ENCODE peak calls at places on chromosome 18, in ten cellular contexts. D, V, T, O, A, P, S, R, U and G are unnamed samples.

GRCh38 chr18:22601481-22601880 is 183.8 kb upstream of the CTAGE1 start:
- DNase-seq in D (no peak), V (no peak), T (no peak), O (no peak), A (no peak), P (no peak), S (no peak), R (no peak), U (peak; percentile 46), G (no peak)

GRCh38 chr18:48944634-48945033 is 6.1 kb downstream of the SMAD7 start:
- DNase-seq in D (no peak), V (no peak), T (no peak), O (no peak), A (no peak), P (peak; percentile 82), S (no peak), R (no peak), U (no peak), G (no peak)

GRCh38 chr18:45689386-45689785 is 34.6 kb upstream of the SLC14A1 start:
- DNase-seq in D (no peak), V (no peak), T (no peak), O (no peak), A (no peak), P (peak; percentile 28), S (no peak), R (no peak), U (no peak), G (no peak)

GRCh38 chr18:2104620-2105462 is 466.5 kb downstream of the METTL4 start:
- DNase-seq in D (no peak), V (peak; percentile 62), T (peak; percentile 28), O (peak; percentile 34), A (no peak), P (no peak), S (peak; percentile 52), R (peak; percentile 77), U (no peak), G (no peak)

GRCh38 chr18:57446322-57446721 is 11.1 kb downstream of the ONECUT2 start:
- DNase-seq in D (no peak), V (no peak), T (no peak), O (no peak), A (no peak), P (no peak), S (no peak), R (peak; percentile 40), U (no peak), G (no peak)

GRCh38 chr18:24231773-24232735 is 93.2 kb downstream of the CABYR start:
- DNase-seq in D (no peak), V (no peak), T (no peak), O (no peak), A (no peak), P (no peak), S (no peak), R (no peak), U (no peak), G (no peak)

GRCh38 chr18:6644841-6645240 is 84.7 kb upstream of the ARHGAP28 start:
- DNase-seq in D (no peak), V (no peak), T (no peak), O (no peak), A (no peak), P (no peak), S (no peak), R (no peak), U (no peak), G (no peak)

GRCh38 chr18:42298744-42299685 is 344.0 kb downstream of the PIK3C3 start:
- DNase-seq in D (peak; percentile 53), V (peak; percentile 56), T (peak; percentile 13), O (peak; percentile 40), A (no peak), P (peak; percentile 77), S (peak; percentile 41), R (peak; percentile 71), U (peak; percentile 8), G (no peak)

GRCh38 chr18:1732143-1732542 is 827.5 kb downstream of the ADCYAP1 start:
- DNase-seq in D (no peak), V (no peak), T (no peak), O (no peak), A (no peak), P (no peak), S (no peak), R (no peak), U (no peak), G (no peak)

GRCh38 chr18:24342347-24342746 is 55.3 kb downstream of the OSBPL1A start:
- DNase-seq in D (no peak), V (no peak), T (no peak), O (no peak), A (no peak), P (no peak), S (no peak), R (no peak), U (no peak), G (no peak)

GRCh38 chr18:79318142-79318673 is 77.5 kb upstream of the NFATC1 start:
- DNase-seq in D (no peak), V (no peak), T (no peak), O (no peak), A (no peak), P (no peak), S (no peak), R (no peak), U (no peak), G (no peak)

GRCh38 chr18:160831-161570 is 2.6 kb downstream of the USP14 start:
- DNase-seq in D (no peak), V (no peak), T (no peak), O (no peak), A (no peak), P (no peak), S (no peak), R (no peak), U (no peak), G (no peak)

GRCh38 chr18:35713545-35713944 is 132.0 kb downstream of the GALNT1 start:
- DNase-seq in D (no peak), V (no peak), T (no peak), O (no peak), A (no peak), P (no peak), S (no peak), R (no peak), U (peak; percentile 29), G (no peak)

GRCh38 chr18:46660955-46661749 is 4.1 kb upstream of the LOXHD1 start:
- DNase-seq in D (no peak), V (no peak), T (no peak), O (no peak), A (no peak), P (no peak), S (peak; percentile 41), R (no peak), U (no peak), G (no peak)

GRCh38 chr18:10408131-10408530 is 46.3 kb upstream of the APCDD1 start:
- DNase-seq in D (no peak), V (no peak), T (no peak), O (no peak), A (no peak), P (no peak), S (no peak), R (no peak), U (no peak), G (no peak)

GRCh38 chr18:79578396-79579260 is 101.0 kb upstream of the CTDP1 start:
- DNase-seq in D (no peak), V (no peak), T (no peak), O (no peak), A (no peak), P (peak; percentile 71), S (no peak), R (no peak), U (no peak), G (no peak)

GRCh38 chr18:55272510-55273243 is 313.4 kb upstream of the CCDC68 start:
- DNase-seq in D (no peak), V (no peak), T (no peak), O (no peak), A (no peak), P (no peak), S (no peak), R (no peak), U (no peak), G (no peak)

GRCh38 chr18:62399306-62399705 is 74.2 kb downstream of the TNFRSF11A start:
- DNase-seq in D (no peak), V (no peak), T (no peak), O (no peak), A (no peak), P (no peak), S (no peak), R (peak; percentile 45), U (no peak), G (no peak)

GRCh38 chr18:57947117-57947516 is 96.9 kb upstream of the NEDD4L start:
- DNase-seq in D (no peak), V (no peak), T (no peak), O (no peak), A (no peak), P (no peak), S (no peak), R (no peak), U (no peak), G (no peak)

GRCh38 chr18:9741821-9742541 is 33.9 kb downstream of the RAB31 start:
- DNase-seq in D (no peak), V (no peak), T (no peak), O (no peak), A (no peak), P (peak; percentile 77), S (no peak), R (peak; percentile 52), U (no peak), G (no peak)

GRCh38 chr18:12338382-12338781 is 30.3 kb downstream of the TUBB6 start:
- DNase-seq in D (no peak), V (no peak), T (no peak), O (no peak), A (no peak), P (no peak), S (no peak), R (no peak), U (no peak), G (no peak)

GRCh38 chr18:9348079-9348671 is 13.6 kb downstream of the TWSG1 start:
- DNase-seq in D (no peak), V (no peak), T (no peak), O (no peak), A (no peak), P (no peak), S (no peak), R (peak; percentile 35), U (no peak), G (no peak)

GRCh38 chr18:49894827-49895226 is 81.5 kb upstream of the ACAA2 start:
- DNase-seq in D (no peak), V (no peak), T (no peak), O (no peak), A (no peak), P (peak; percentile 52), S (no peak), R (no peak), U (no peak), G (no peak)

GRCh38 chr18:8374652-8375051 is 234.6 kb upstream of the RAB12 start:
- DNase-seq in D (no peak), V (no peak), T (no peak), O (no peak), A (no peak), P (no peak), S (no peak), R (no peak), U (no peak), G (no peak)

GRCh38 chr18:487371-487770 is 13.1 kb downstream of the COLEC12 start:
- DNase-seq in D (no peak), V (no peak), T (no peak), O (no peak), A (no peak), P (no peak), S (no peak), R (no peak), U (no peak), G (no peak)

GRCh38 chr18:22169011-22169888 is at the start of gene GATA6:
- DNase-seq in D (peak; percentile 77), V (no peak), T (peak; percentile 39), O (peak; percentile 9), A (no peak), P (peak; percentile 98), S (no peak), R (peak; percentile 80), U (no peak), G (no peak)

GRCh38 chr18:36187826-36188721 is 777 bp downstream of the MOCOS start:
- DNase-seq in D (no peak), V (no peak), T (no peak), O (no peak), A (no peak), P (no peak), S (no peak), R (no peak), U (no peak), G (no peak)

GRCh38 chr18:2952605-2953004 is 60.3 kb downstream of the LPIN2 start:
- DNase-seq in D (no peak), V (no peak), T (no peak), O (no peak), A (no peak), P (no peak), S (no peak), R (no peak), U (no peak), G (no peak)